ENCODE peak calls at places on chromosomes 4 and X, in nine cellular contexts. U is lower lobe of right lung, J is lower leg skin, C is fibroblast of the aortic adventitia, P is heart right ventricle, R is fibroblast of lung, G is RWPE2, O is choroid plexus epithelial cell, D is astrocyte of the spinal cord. L is an unnamed sample.

GRCh38 chr4:8272472-8273428 is 3.2 kb downstream of the HTRA3 start:
- DNase-seq in R (no peak), P (peak), O (peak), G (no peak), U (no peak), D (no peak), C (peak), J (no peak), L (peak)

GRCh38 chrX:9530848-9531274 is 66.0 kb downstream of the TBL1X start:
- DNase-seq in C (peak), G (no peak), O (peak), R (peak), D (peak), P (peak), U (peak), J (peak), L (peak)

GRCh38 chr4:82044141-82044993 is 329.4 kb downstream of the HNRNPD start:
- DNase-seq in U (peak), C (peak), R (peak), O (peak), P (peak), D (peak), G (peak), J (peak), L (peak)

GRCh38 chrX:18620349-18620748 is 51.6 kb downstream of the RS1 start:
- DNase-seq in P (no peak), D (no peak), G (no peak), C (no peak), R (no peak), J (no peak), U (no peak), O (no peak), L (no peak)

GRCh38 chr4:6607368-6608050 is 32.5 kb downstream of the MAN2B2 start:
- DNase-seq in P (no peak), C (no peak), O (no peak), R (no peak), U (no peak), G (no peak), J (no peak), D (no peak), L (no peak)

GRCh38 chr4:137253949-137254348 is 278.3 kb downstream of the PCDH18 start:
- DNase-seq in U (no peak), G (no peak), P (no peak), D (peak), O (peak), R (peak), J (no peak), C (peak), L (peak)

GRCh38 chr4:78766650-78767049 is 9.5 kb upstream of the BMP2K start:
- DNase-seq in O (no peak), C (no peak), D (no peak), J (no peak), G (no peak), P (no peak), U (no peak), R (no peak), L (no peak)

GRCh38 chr4:177367336-177367735 is 57.7 kb downstream of the NEIL3 start:
- DNase-seq in G (no peak), R (peak), J (no peak), D (no peak), P (no peak), C (peak), O (peak), U (no peak), L (peak)

GRCh38 chr4:68416591-68416990 is 30.7 kb upstream of the TMPRSS11E start:
- DNase-seq in P (no peak), R (peak), U (no peak), C (no peak), J (no peak), O (no peak), D (no peak), G (no peak), L (no peak)

GRCh38 chr4:727576-727975 is 21.9 kb downstream of the PCGF3 start:
- DNase-seq in D (no peak), U (no peak), P (no peak), G (no peak), R (no peak), C (peak), O (peak), J (no peak), L (no peak)

GRCh38 chr4:118348886-118349285 is 3.9 kb downstream of the PRSS12 start:
- DNase-seq in J (no peak), D (no peak), O (no peak), P (no peak), C (no peak), G (no peak), U (peak), R (no peak), L (no peak)

GRCh38 chrX:97310373-97310772 is 426.7 kb downstream of the RPA4 start:
- DNase-seq in D (no peak), O (peak), J (no peak), P (no peak), G (no peak), C (peak), R (peak), U (no peak), L (no peak)

GRCh38 chr4:123671633-123672404 is 275.2 kb downstream of the SPRY1 start:
- DNase-seq in J (no peak), P (no peak), C (no peak), R (peak), D (no peak), U (no peak), G (no peak), O (no peak), L (no peak)

GRCh38 chrX:104566921-104567501 is 1.0 kb downstream of the IL1RAPL2 start:
- DNase-seq in R (no peak), G (no peak), U (no peak), C (no peak), J (no peak), P (no peak), D (no peak), O (no peak), L (no peak)
- H3K4me3 ChIP-seq in R (no peak), G (no peak), U (peak), C (no peak), J (no peak), P (peak), D (no peak), O (no peak), L (no peak)

GRCh38 chrX:151899622-151900021 is 13.1 kb upstream of the MAGEA4 start:
- DNase-seq in G (no peak), U (no peak), D (peak), P (no peak), C (peak), R (peak), O (peak), J (no peak), L (peak)

GRCh38 chrX:151896734-151897474 is 15.8 kb upstream of the MAGEA4 start:
- DNase-seq in R (peak), O (peak), G (no peak), J (no peak), P (no peak), D (peak), U (no peak), C (peak), L (peak)

GRCh38 chrX:151902813-151903591 is 9.7 kb upstream of the MAGEA4 start:
- DNase-seq in G (no peak), P (peak), J (peak), C (peak), U (no peak), O (peak), D (peak), R (peak), L (peak)

GRCh38 chrX:151904989-151905388 is 7.7 kb upstream of the MAGEA4 start:
- DNase-seq in U (no peak), D (no peak), J (no peak), R (no peak), P (no peak), C (no peak), O (no peak), G (no peak), L (no peak)

GRCh38 chrX:151901821-151902220 is 10.9 kb upstream of the MAGEA4 start:
- DNase-seq in J (no peak), C (peak), P (no peak), D (no peak), U (no peak), O (no peak), G (no peak), R (no peak), L (peak)
- TF ChIP-seq CTCF in J (no peak), C (peak), P (no peak), D (no peak), U (no peak), O (no peak), G (no peak), R (no peak), L (peak)

DNA sequence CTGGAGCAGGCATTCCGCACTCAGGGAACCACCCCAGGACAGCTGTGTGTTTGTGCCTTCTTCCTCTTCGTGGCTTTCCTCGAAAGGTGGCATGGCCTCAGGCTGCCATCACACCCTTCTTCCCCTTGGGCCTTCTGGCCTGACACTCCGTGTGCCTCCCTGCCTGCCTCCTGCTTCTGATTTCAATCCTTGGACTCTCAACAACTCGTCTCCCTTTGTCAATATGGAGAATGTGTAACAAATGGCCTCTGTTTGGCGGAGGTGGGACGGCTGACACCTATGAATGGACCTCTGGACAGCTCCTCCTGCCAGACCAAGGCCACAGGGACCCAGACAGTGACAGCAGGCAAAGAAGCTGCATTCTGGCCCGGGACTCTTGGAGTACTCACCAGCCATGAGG is 137.0 kb downstream of the ENPP6 start:
- DNase-seq in R (no peak), O (no peak), P (no peak), G (no peak), C (no peak), U (no peak), D (no peak), J (no peak), L (no peak)
- H3K4me3 ChIP-seq in R (no peak), O (no peak), P (no peak), G (no peak), C (no peak), U (no peak), D (no peak), J (no peak), L (no peak)

DNA sequence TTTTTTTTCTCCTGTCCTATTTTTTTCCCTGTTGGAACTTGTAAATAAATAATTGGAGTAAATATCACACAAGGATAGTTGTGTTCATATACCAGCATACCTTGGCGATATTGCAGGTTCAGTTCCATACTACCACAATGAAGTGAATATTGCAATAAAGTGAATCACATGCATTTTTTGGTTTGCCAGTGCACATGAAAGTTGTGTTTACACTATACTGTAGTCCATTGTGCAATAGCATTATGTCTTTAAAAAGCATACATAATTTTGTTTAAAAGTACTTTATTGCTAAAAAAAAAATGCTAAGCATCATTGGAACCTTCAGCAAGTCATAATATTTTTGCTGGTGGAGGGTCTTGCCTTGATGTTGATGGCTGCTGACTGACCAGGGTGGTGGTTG is 88.6 kb downstream of the GSTCD start:
- DNase-seq in U (no peak), J (no peak), C (no peak), G (no peak), R (no peak), O (no peak), P (no peak), D (no peak), L (no peak)
- TF ChIP-seq CTCF in U (no peak), J (no peak), C (no peak), G (no peak), R (no peak), O (no peak), P (no peak), D (no peak), L (no peak)

GRCh38 chrX:108439961-108440696 is 491 bp downstream of the COL4A5 start:
- DNase-seq in R (peak), C (peak), O (peak), P (peak), D (no peak), J (no peak), G (no peak), U (peak), L (peak)

GRCh38 chrX:108439434-108439883 is at the start of gene COL4A5:
- DNase-seq in P (peak), R (peak), C (peak), O (peak), J (peak), U (peak), D (peak), G (peak), L (peak)

GRCh38 chrX:108435261-108435660 is 3.0 kb downstream of the COL4A6 start:
- DNase-seq in C (no peak), O (no peak), U (no peak), J (no peak), G (no peak), P (no peak), R (no peak), D (no peak), L (no peak)

GRCh38 chrX:108437354-108437753 is 868 bp downstream of the COL4A6 start:
- DNase-seq in J (no peak), U (no peak), P (no peak), R (no peak), D (no peak), O (no peak), C (no peak), G (no peak), L (no peak)

DNA sequence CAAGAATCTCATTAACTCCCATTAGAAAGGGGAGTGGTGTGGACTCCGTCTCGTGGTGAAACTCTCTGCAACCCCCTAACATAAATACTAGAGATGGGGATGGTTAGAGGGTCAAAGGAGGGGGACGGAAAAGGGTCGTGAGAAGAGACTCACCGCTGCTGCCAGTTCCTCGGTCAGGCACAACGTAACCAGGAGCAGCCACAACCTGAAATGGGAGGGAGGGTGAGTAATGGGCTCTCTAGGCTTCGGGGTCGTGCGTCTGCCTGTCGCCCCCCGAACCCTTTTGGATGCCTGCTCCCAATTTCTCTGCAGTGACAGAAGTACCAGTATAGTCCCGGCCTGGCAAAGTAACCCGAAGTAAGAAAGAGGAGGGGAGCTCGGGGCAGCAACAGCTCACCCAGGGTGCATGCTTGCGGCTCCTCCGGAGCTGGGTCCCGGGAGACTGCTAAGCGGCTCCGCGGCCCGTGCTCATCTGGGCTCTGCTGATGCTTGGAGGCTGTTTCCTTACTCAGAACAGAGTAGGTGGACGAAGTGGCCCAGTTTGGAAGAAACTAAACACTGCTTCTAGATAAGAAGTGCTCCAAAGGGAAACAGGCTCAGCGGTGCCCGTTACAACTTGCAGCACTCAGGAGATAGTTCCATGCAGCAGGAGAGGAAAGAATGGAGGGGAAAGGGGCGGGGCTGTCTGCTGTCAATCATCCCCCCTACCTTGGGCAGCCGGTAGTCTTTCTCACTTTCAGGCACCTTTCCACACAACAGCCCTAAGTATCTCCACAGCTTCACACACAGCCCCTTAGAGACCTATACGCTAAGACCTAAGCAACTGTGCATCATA is at the start of gene COL4A6:
- DNase-seq in U (peak), O (no peak), J (peak), P (peak), D (no peak), C (peak), R (no peak), G (peak), L (no peak)
- H3K4me3 ChIP-seq in U (peak), O (peak), J (no peak), P (peak), D (peak), C (peak), R (peak), G (peak), L (no peak)